ENCODE peak calls at places on chromosome 6, in six cellular contexts. C is stimulated activated CD4-positive, alpha-beta T cell treated with anti-CD3 and anti-CD28 coated beads, Interleukin-1b, Interleukin-23, amount 100 ng/mL, for 1 hour; W is stimulated activated naive CD8-positive, alpha-beta T cell treated with anti-CD3 and anti-CD28 coated beads, Interleukin-15, Interleukin-2, amounts not matched to agents 100 U/mL and 50 U/mL, for 24 hours; B is retina; S is RWPE1; R is dermis microvascular lymphatic vessel endothelial cell. Q is an unnamed sample.

GRCh38 chr6:26251354-26252081 is 113.5 kb upstream of the BTN3A2 start:
- DNase-seq in C (no peak), W (peak; percentile 72), B (peak; percentile 92), S (peak; percentile 81), R (no peak), Q (peak; percentile 74)

GRCh38 chr6:154196333-154196732 is 157.3 kb downstream of the OPRM1 start:
- DNase-seq in C (no peak), W (no peak), B (no peak), S (no peak), R (no peak), Q (no peak)

GRCh38 chr6:125300992-125301434 is 754 bp downstream of the HDDC2 start:
- DNase-seq in C (no peak), W (no peak), B (no peak), S (peak; percentile 16), R (no peak), Q (no peak)

GRCh38 chr6:44002071-44002590 is 125.1 kb downstream of the MRPL14 start:
- DNase-seq in C (no peak), W (no peak), B (no peak), S (no peak), R (no peak), Q (no peak)

GRCh38 chr6:154157082-154157481 is 118.0 kb downstream of the OPRM1 start:
- DNase-seq in C (no peak), W (peak; percentile 44), B (no peak), S (no peak), R (no peak), Q (no peak)

GRCh38 chr6:7920425-7920824 is 9.8 kb upstream of the TXNDC5 start:
- DNase-seq in C (no peak), W (no peak), B (no peak), S (peak; percentile 77), R (no peak), Q (no peak)

GRCh38 chr6:106125925-106126435 is 39.8 kb downstream of the PRDM1 start:
- DNase-seq in C (no peak), W (peak; percentile 40), B (no peak), S (no peak), R (no peak), Q (no peak)

GRCh38 chr6:44869321-44869897 is 458.7 kb upstream of the RUNX2 start:
- DNase-seq in C (no peak), W (peak; percentile 9), B (no peak), S (no peak), R (no peak), Q (no peak)

GRCh38 chr6:32741203-32741960 is at the start of gene HLA-DQA2:
- DNase-seq in C (no peak), W (no peak), B (no peak), S (no peak), R (no peak), Q (no peak)

GRCh38 chr6:117530467-117531242 is 48.2 kb downstream of the DCBLD1 start:
- DNase-seq in C (no peak), W (no peak), B (no peak), S (no peak), R (no peak), Q (no peak)

GRCh38 chr6:110814488-110815259 is 595 bp downstream of the CDK19 start:
- DNase-seq in C (peak; percentile 23), W (peak; percentile 77), B (peak; percentile 97), S (peak; percentile 30), R (no peak), Q (peak; percentile 74)

GRCh38 chr6:98833101-98834059 is 994 bp upstream of the POU3F2 start:
- DNase-seq in C (no peak), W (peak; percentile 25), B (peak; percentile 89), S (no peak), R (no peak), Q (peak; percentile 69)

GRCh38 chr6:155177369-155177961 is 86.3 kb upstream of the CLDN20 start:
- DNase-seq in C (no peak), W (peak; percentile 53), B (peak; percentile 39), S (peak; percentile 53), R (no peak), Q (no peak)

GRCh38 chr6:36118550-36119107 is 11.7 kb upstream of the MAPK13 start:
- DNase-seq in C (no peak), W (peak; percentile 68), B (no peak), S (no peak), R (peak; percentile 80), Q (no peak)

GRCh38 chr6:5294392-5295211 is 33.3 kb downstream of the FARS2 start:
- DNase-seq in C (no peak), W (peak; percentile 8), B (no peak), S (no peak), R (no peak), Q (no peak)

GRCh38 chr6:18028332-18028731 is 40.9 kb upstream of the KIF13A start:
- DNase-seq in C (no peak), W (no peak), B (no peak), S (no peak), R (no peak), Q (no peak)

GRCh38 chr6:75546401-75546800 is 52.8 kb upstream of the FILIP1 start:
- DNase-seq in C (no peak), W (no peak), B (no peak), S (peak; percentile 22), R (no peak), Q (no peak)

GRCh38 chr6:140252099-140252498 is 877.7 kb upstream of the CITED2 start:
- DNase-seq in C (no peak), W (no peak), B (no peak), S (no peak), R (no peak), Q (no peak)

GRCh38 chr6:43386492-43386891 is 17.0 kb upstream of the ZNF318 start:
- DNase-seq in C (no peak), W (no peak), B (no peak), S (no peak), R (peak; percentile 11), Q (no peak)

GRCh38 chr6:84575264-84575663 is 189.1 kb downstream of the TBX18 start:
- DNase-seq in C (no peak), W (no peak), B (no peak), S (peak; percentile 11), R (no peak), Q (no peak)

GRCh38 chr6:65557224-65557623 is 149.8 kb downstream of the EYS start:
- DNase-seq in C (no peak), W (no peak), B (no peak), S (no peak), R (no peak), Q (no peak)

GRCh38 chr6:135182993-135183531 is 2.0 kb downstream of the MYB start:
- DNase-seq in C (peak; percentile 49), W (peak; percentile 81), B (peak; percentile 66), S (no peak), R (no peak), Q (no peak)

GRCh38 chr6:116468293-116468692 is 7.1 kb downstream of the CALHM6 start:
- DNase-seq in C (no peak), W (no peak), B (no peak), S (no peak), R (no peak), Q (no peak)

GRCh38 chr6:157609556-157609955 is 213.5 kb upstream of the SNX9 start:
- DNase-seq in C (no peak), W (no peak), B (no peak), S (no peak), R (no peak), Q (no peak)

GRCh38 chr6:41073203-41073967 is 611 bp downstream of the NFYA start:
- DNase-seq in C (peak; percentile 61), W (peak; percentile 86), B (peak; percentile 87), S (peak; percentile 81), R (peak; percentile 62), Q (peak; percentile 80)

GRCh38 chr6:163813979-163814493 is 399.5 kb downstream of the QKI start:
- DNase-seq in C (no peak), W (no peak), B (no peak), S (no peak), R (no peak), Q (no peak)

GRCh38 chr6:147022041-147022440 is 182.2 kb upstream of the STXBP5 start:
- DNase-seq in C (no peak), W (no peak), B (no peak), S (no peak), R (no peak), Q (no peak)

GRCh38 chr6:157661652-157662051 is 161.4 kb upstream of the SNX9 start:
- DNase-seq in C (no peak), W (no peak), B (no peak), S (no peak), R (no peak), Q (no peak)

GRCh38 chr6:79543886-79544285 is 6.7 kb upstream of the LCA5 start:
- DNase-seq in C (no peak), W (no peak), B (no peak), S (no peak), R (no peak), Q (no peak)

GRCh38 chr6:109867009-109867969 is 110.8 kb upstream of the GPR6 start:
- DNase-seq in C (no peak), W (no peak), B (peak; percentile 21), S (no peak), R (no peak), Q (peak; percentile 35)

GRCh38 chr6:31874084-31874670 is 4.6 kb downstream of the SLC44A4 start:
- DNase-seq in C (no peak), W (no peak), B (no peak), S (no peak), R (no peak), Q (no peak)